ENCODE peak calls at places on chromosomes 3 and 15, in ten cellular contexts. W, B, J, I, H, G, C, T, O and Q are unnamed samples.

GRCh38 chr15:99907698-99908097 is 174.5 kb upstream of the LYSMD4 start:
- DNase-seq in O (no peak), C (no peak), G (no peak), I (no peak), T (no peak), H (no peak), W (no peak), B (no peak), J (no peak), Q (no peak)

GRCh38 chr3:34213481-34213880 is 415.1 kb downstream of the PDCD6IP start:
- DNase-seq in T (no peak), C (no peak), H (no peak), W (no peak), I (no peak), J (no peak), G (no peak), O (no peak), B (no peak), Q (no peak)

GRCh38 chr15:82044373-82045178 is 1.2 kb downstream of the MEX3B start:
- DNase-seq in B (peak; percentile 44), G (peak; percentile 57), C (peak; percentile 82), I (peak; percentile 42), H (peak; percentile 70), O (no peak), W (peak; percentile 28), J (peak; percentile 27), T (no peak), Q (no peak)

GRCh38 chr3:134533493-134533892 is 47.6 kb downstream of the CEP63 start:
- DNase-seq in I (no peak), H (no peak), C (no peak), G (no peak), B (no peak), J (no peak), T (no peak), W (no peak), O (no peak), Q (no peak)

GRCh38 chr3:43696881-43697280 is 6.1 kb downstream of the ABHD5 start:
- DNase-seq in J (no peak), B (no peak), W (no peak), C (no peak), O (no peak), I (no peak), T (no peak), H (no peak), G (no peak), Q (no peak)

GRCh38 chr15:47367991-47368390 is 349.3 kb upstream of the SEMA6D start:
- DNase-seq in C (no peak), G (no peak), W (no peak), O (no peak), J (no peak), I (no peak), B (no peak), T (no peak), H (no peak), Q (no peak)

GRCh38 chr3:126542340-126543241 is 16.1 kb downstream of the C3orf22 start:
- DNase-seq in W (no peak), C (peak; percentile 25), B (no peak), I (no peak), J (no peak), O (no peak), G (peak; percentile 30), H (no peak), T (peak; percentile 58), Q (no peak)

GRCh38 chr3:196989721-196990262 is 21.2 kb upstream of the PIGZ start:
- DNase-seq in G (peak; percentile 38), J (no peak), I (no peak), O (no peak), C (no peak), T (peak; percentile 61), H (no peak), W (no peak), B (no peak), Q (no peak)

GRCh38 chr3:183261103-183261502 is 8.1 kb downstream of the B3GNT5 start:
- DNase-seq in C (no peak), T (no peak), J (no peak), G (no peak), H (no peak), B (no peak), I (no peak), O (no peak), W (no peak), Q (no peak)

GRCh38 chr3:183265157-183265642 is 12.1 kb downstream of the B3GNT5 start:
- DNase-seq in J (no peak), O (no peak), T (no peak), G (no peak), W (no peak), H (no peak), B (peak; percentile 40), C (no peak), I (no peak), Q (no peak)

GRCh38 chr3:183260167-183260904 is 7.3 kb downstream of the B3GNT5 start:
- DNase-seq in H (no peak), T (no peak), I (no peak), C (no peak), G (no peak), O (no peak), W (no peak), J (no peak), B (no peak), Q (no peak)

GRCh38 chr3:183264249-183264648 is 11.2 kb downstream of the B3GNT5 start:
- DNase-seq in B (no peak), I (no peak), J (no peak), O (no peak), H (no peak), T (no peak), G (no peak), C (no peak), W (no peak), Q (no peak)

DNA sequence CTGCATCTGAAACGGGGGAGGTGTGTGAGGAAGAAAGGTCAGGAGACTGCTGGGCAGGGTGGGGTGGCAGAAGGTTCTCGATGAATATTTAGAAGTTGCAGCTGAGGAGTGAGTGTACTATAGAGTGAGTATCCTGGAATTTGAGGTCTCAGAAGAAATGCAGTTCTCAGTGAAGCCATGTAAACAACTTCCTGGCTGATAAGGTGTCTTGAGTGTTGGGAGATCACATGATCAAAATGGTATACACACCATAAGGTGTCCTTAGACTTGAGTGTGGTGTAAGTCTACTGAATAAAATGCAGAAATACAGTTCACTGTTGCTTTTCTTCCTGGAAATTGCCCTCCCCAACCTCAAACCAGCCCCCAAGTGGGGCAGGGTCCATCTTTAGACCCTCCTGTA is 9.9 kb downstream of the B3GNT5 start:
- DNase-seq in H (no peak), T (no peak), J (no peak), B (no peak), G (no peak), I (no peak), O (no peak), W (no peak), C (no peak), Q (no peak)
- H3K27ac ChIP-seq in H (no peak overlapping the region), T (no peak overlapping the region), J (no peak overlapping the region), B (no peak overlapping the region), G (no peak overlapping the region), I (no peak overlapping the region), O (no peak overlapping the region), W (no peak overlapping the region), C (no peak overlapping the region), Q (peak overlapping the region; percentile 23)

GRCh38 chr3:48469046-48469915 is 22.7 kb downstream of the ATRIP start:
- DNase-seq in C (peak; percentile 23), J (no peak), I (no peak), B (no peak), H (no peak), W (no peak), G (no peak), O (no peak), T (no peak), Q (no peak)

GRCh38 chr3:48467473-48468267 is 21.1 kb downstream of the ATRIP start:
- DNase-seq in W (no peak), C (no peak), I (no peak), H (no peak), O (no peak), T (no peak), J (no peak), B (no peak), G (no peak), Q (no peak)

GRCh38 chr3:48468329-48468731 is 21.8 kb downstream of the ATRIP start:
- DNase-seq in T (no peak), H (no peak), G (no peak), I (no peak), C (peak; percentile 60), O (no peak), B (no peak), W (no peak), J (no peak), Q (no peak)

GRCh38 chr3:48472673-48472922 is 26.1 kb downstream of the ATRIP start:
- DNase-seq in B (peak; percentile 49), I (no peak), G (no peak), T (peak; percentile 73), H (no peak), C (peak; percentile 48), O (no peak), J (peak; percentile 40), W (no peak), Q (no peak)

DNA sequence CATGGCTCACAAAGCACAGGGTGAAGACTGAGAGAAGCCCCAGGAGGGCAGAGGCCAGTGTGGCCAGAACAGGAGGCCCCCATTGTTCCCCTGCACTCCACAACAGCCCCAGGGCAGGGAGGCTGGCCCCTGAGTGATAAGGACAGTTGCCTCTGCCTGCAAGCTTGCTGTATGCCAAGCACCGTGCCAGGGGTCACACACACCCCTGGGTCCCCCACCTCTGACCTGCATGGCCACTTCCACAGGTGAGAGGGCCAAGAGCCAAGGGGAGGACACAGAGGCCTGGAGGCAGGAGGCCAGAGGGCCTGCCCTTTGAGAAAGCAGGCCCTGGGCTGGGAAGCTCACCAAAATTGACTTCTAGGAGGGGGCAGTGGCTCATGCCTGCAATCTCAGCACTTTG is 23.7 kb downstream of the ATRIP start:
- DNase-seq in C (peak; percentile 27), T (no peak), I (no peak), W (no peak), J (no peak), H (no peak), O (no peak), B (no peak), G (no peak), Q (no peak)
- H3K27ac ChIP-seq in C (peak overlapping the region; percentile 48), T (peak overlapping the region; percentile 25), I (no peak overlapping the region), W (peak overlapping the region; percentile 15), J (no peak overlapping the region), H (no peak overlapping the region), O (peak overlapping the region; percentile 98), B (no peak overlapping the region), G (no peak overlapping the region), Q (no peak overlapping the region)

DNA sequence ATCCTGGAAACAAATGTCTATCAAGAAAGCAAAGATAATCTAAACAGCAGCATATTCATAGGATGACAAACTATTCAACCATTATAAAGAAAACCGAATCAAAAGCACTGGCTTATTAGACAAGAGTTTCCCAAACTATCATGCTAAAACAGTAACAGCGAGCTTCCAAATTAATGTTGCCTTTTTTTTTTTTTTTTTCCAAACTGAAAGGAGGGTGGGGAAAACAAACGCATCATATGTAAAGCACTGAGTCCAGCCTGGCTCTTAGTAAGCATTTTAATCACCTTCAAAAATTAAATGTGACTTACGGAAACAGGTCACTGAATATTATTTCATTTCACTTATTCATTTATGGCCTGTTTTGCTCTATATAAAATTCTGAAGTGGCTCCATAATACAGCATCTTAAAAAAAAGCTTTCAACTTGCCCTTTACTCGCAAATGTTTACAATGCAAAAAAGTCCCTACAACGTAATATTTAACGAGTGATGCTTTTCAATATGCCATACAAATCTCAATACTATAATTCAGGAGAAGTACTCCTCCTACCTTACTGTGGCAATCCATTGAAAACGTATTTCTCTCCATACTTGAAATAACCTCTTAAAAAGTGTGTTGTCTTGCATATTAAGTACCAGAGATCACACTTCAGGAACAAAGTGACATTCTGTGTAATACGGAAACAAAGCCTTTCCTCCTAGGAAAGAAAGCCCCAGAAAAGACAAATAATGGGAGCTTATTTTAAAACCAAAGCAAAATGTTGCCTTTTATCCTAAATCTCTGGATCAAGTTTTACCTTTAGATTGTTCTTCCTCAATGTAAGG is 2.1 kb downstream of the TJP1 start:
- DNase-seq in B (no peak), W (no peak), I (no peak), C (no peak), T (no peak), J (no peak), H (no peak), G (no peak), O (no peak), Q (no peak)
- H3K27ac ChIP-seq in B (no peak overlapping the region), W (no peak overlapping the region), I (no peak overlapping the region), C (no peak overlapping the region), T (peak overlapping the region; percentile 92), J (peak overlapping the region; percentile 96), H (no peak overlapping the region), G (peak overlapping the region; percentile 99), O (no peak overlapping the region), Q (peak overlapping the region; percentile 67)

DNA sequence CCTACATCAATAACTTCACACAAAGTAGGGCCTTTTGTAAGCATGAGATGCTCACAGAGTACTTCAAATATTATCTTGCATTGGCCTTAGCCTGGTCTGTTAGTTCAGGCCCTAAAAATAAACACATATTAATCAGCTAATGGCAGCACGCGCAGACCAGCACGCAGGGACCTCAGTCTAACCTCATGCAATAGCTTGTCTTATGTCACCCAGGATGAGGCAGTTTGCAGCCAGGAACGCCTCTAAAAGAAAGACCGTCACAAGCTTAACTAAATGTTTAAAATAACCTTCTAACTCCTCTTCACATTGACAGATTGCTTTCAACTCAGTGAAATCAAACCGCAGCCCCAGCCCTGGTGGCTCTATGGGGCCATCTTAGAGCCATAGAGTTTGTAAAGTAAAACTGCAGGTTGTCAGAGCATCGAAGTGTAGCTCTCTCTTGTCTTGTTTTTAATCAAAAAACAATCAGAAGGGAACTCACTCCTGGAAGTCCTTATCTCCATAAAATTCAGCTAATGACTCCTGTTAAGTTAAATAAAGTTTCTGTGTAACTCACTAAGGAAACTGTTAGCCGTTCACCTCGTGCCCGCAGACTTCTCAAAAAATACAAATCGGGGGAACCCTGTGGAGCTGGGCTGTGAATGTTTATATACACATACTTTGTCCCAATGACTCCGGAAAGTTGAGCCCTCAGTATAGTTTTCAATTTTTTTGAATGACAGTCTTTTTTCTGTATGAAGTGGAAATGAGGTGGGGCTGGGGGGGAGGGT is 212.6 kb downstream of the CDIN1 start:
- DNase-seq in W (no peak), I (no peak), H (no peak), O (no peak), C (no peak), B (no peak), J (no peak), G (peak; percentile 64), T (no peak), Q (no peak)
- H3K27ac ChIP-seq in W (no peak overlapping the region), I (peak overlapping the region; percentile 43), H (no peak overlapping the region), O (no peak overlapping the region), C (no peak overlapping the region), B (no peak overlapping the region), J (no peak overlapping the region), G (peak overlapping the region; percentile 69), T (no peak overlapping the region), Q (no peak overlapping the region)